ENCODE peak calls at places on chromosomes 3 and 15, in four cellular contexts. K is prostate gland, T is SIG-M5, P is midbrain. I is an unnamed sample.

GRCh38 chr3:3800076-3800448 is 831 bp downstream of the LRRN1 start:
- DNase-seq in K (peak; percentile 6), P (peak; percentile 21), T (no peak), I (no peak)

GRCh38 chr3:65808407-65808806 is 230.3 kb downstream of the MAGI1 start:
- DNase-seq in P (no peak), T (no peak), K (peak; percentile 38), I (peak; percentile 36)

GRCh38 chr3:184377882-184378445 is at the start of gene THPO:
- DNase-seq in P (no peak), T (no peak), K (no peak), I (no peak)

GRCh38 chr3:60803156-60803555 is 448.1 kb downstream of the FHIT start:
- DNase-seq in K (no peak), P (no peak), T (no peak), I (no peak)

GRCh38 chr15:84879088-84879780 is 5.2 kb upstream of the SLC28A1 start:
- DNase-seq in P (no peak), K (no peak), T (no peak), I (no peak)

GRCh38 chr3:135325726-135326245 is 530.7 kb downstream of the EPHB1 start:
- DNase-seq in T (no peak), K (no peak), P (no peak), I (no peak)

GRCh38 chr3:154130540-154130939 is 9.3 kb downstream of the ARHGEF26 start:
- DNase-seq in P (no peak), K (no peak), T (no peak), I (no peak)

GRCh38 chr3:114824014-114824413 is 323.1 kb downstream of the ZBTB20 start:
- DNase-seq in T (no peak), P (no peak), K (no peak), I (no peak)

GRCh38 chr15:64909546-64909945 is 2.2 kb upstream of the ANKDD1A start:
- DNase-seq in T (no peak), P (no peak), K (no peak), I (no peak)

GRCh38 chr15:41506796-41507341 is 6.8 kb downstream of the LTK start:
- DNase-seq in P (no peak), T (no peak), K (no peak), I (no peak)

GRCh38 chr3:97763586-97764148 is 891 bp upstream of the ARL6 start:
- DNase-seq in P (no peak), K (no peak), T (no peak), I (peak; percentile 53)

GRCh38 chr3:23756206-23756840 is 49.4 kb upstream of the UBE2E1 start:
- DNase-seq in K (no peak), T (no peak), P (no peak), I (no peak)

GRCh38 chr15:60091150-60091549 is 87.0 kb downstream of the FOXB1 start:
- DNase-seq in P (peak; percentile 16), T (no peak), K (no peak), I (no peak)

GRCh38 chr3:82386656-82387055 is 625.2 kb upstream of the GBE1 start:
- DNase-seq in P (no peak), T (no peak), K (no peak), I (no peak)

GRCh38 chr3:13343601-13344000 is 76.5 kb downstream of the NUP210 start:
- DNase-seq in T (no peak), P (no peak), K (no peak), I (no peak)

GRCh38 chr3:55532806-55533205 is 45.7 kb upstream of the WNT5A start:
- DNase-seq in T (no peak), P (no peak), K (no peak), I (no peak)

GRCh38 chr3:134092231-134092701 is 62.5 kb upstream of the SLCO2A1 start:
- DNase-seq in K (no peak), P (no peak), T (no peak), I (no peak)

GRCh38 chr3:12196684-12197083 is 38.0 kb upstream of the TIMP4 start:
- DNase-seq in K (no peak), P (no peak), T (no peak), I (no peak)

GRCh38 chr3:185207931-185208746 is 45.7 kb downstream of the EHHADH start:
- DNase-seq in T (no peak), P (no peak), K (no peak), I (no peak)

GRCh38 chr3:157475921-157476395 is 27.3 kb downstream of the VEPH1 start:
- DNase-seq in P (no peak), T (no peak), K (no peak), I (no peak)

GRCh38 chr15:40151991-40152390 is 8.9 kb upstream of the BUB1B start:
- DNase-seq in T (no peak), K (no peak), P (no peak), I (no peak)

I was measured in retina.